ENCODE peak calls at places on chromosomes 13 and 19, in seven cellular contexts. Q is astrocyte, N is Peyer's patch, T is endothelial cell of umbilical vein, Y is hepatocyte, C is H1, Z is IMR-90. W is an unnamed sample.

GRCh38 chr19:43525836-43526771 is 897 bp downstream of the ETHE1 start:
- DNase-seq in Y (peak; percentile 44), C (peak; percentile 55), Q (no peak), T (peak; percentile 29), N (peak; percentile 67), Z (peak; percentile 9), W (no peak)

GRCh38 chr19:6118043-6118442 is 7.7 kb upstream of the RFX2 start:
- DNase-seq in Y (no peak), N (no peak), C (no peak), T (no peak), Q (no peak), Z (no peak), W (no peak)

GRCh38 chr19:13861714-13862531 is 15.0 kb upstream of the NANOS3 start:
- DNase-seq in N (peak; percentile 97), Q (peak; percentile 77), T (peak; percentile 93), C (peak; percentile 99), Z (peak; percentile 87), Y (peak; percentile 94), W (peak; percentile 90)

GRCh38 chr13:65843314-65843731 is 1386.8 kb downstream of the PCDH9 start:
- DNase-seq in Q (no peak), T (no peak), N (no peak), Z (no peak), C (no peak), Y (no peak), W (no peak)

GRCh38 chr13:27979001-27979643 is 9.4 kb downstream of the URAD start:
- DNase-seq in Q (no peak), Y (no peak), T (no peak), C (no peak), Z (no peak), N (peak; percentile 46), W (no peak)

GRCh38 chr19:54137913-54138776 is 583 bp downstream of the CNOT3 start:
- DNase-seq in N (no peak), Z (no peak), C (peak; percentile 67), T (no peak), Y (peak; percentile 50), Q (no peak), W (no peak)

GRCh38 chr13:19927117-19927734 is 31.3 kb upstream of the ZMYM2 start:
- DNase-seq in Y (peak; percentile 11), N (no peak), Z (peak; percentile 31), Q (peak; percentile 8), C (no peak), T (peak; percentile 59), W (no peak)

GRCh38 chr19:46787331-46788100 is 878 bp downstream of the SLC1A5 start:
- DNase-seq in Q (peak; percentile 42), Z (peak; percentile 63), C (peak; percentile 64), T (peak; percentile 64), N (peak; percentile 70), Y (peak; percentile 82), W (no peak)

GRCh38 chr19:14563989-14564650 is 7.7 kb downstream of the NDUFB7 start:
- DNase-seq in C (peak; percentile 89), Y (peak; percentile 23), T (no peak), N (no peak), Z (no peak), Q (no peak), W (no peak)

GRCh38 chr13:106471957-106472543 is 63.4 kb downstream of the EFNB2 start:
- DNase-seq in T (peak; percentile 77), Y (peak; percentile 94), Z (peak; percentile 91), C (peak; percentile 58), N (peak; percentile 83), Q (peak; percentile 93), W (no peak)

GRCh38 chr19:13195678-13196077 is 45.5 kb downstream of the IER2 start:
- DNase-seq in N (peak; percentile 92), T (no peak), Z (no peak), Q (no peak), C (peak; percentile 86), Y (peak; percentile 87), W (no peak)

GRCh38 chr19:47663911-47664771 is 49.1 kb upstream of the EHD2 start:
- DNase-seq in C (no peak), Y (peak; percentile 84), Q (peak; percentile 99), T (no peak), N (peak; percentile 82), Z (peak; percentile 99), W (no peak)

GRCh38 chr13:90448466-90449037 is 898.9 kb upstream of the MIR17HG start:
- DNase-seq in Y (no peak), Z (no peak), Q (peak; percentile 71), T (peak; percentile 32), C (no peak), N (no peak), W (no peak)

GRCh38 chr13:39536274-39536673 is 66.7 kb downstream of the LHFPL6 start:
- DNase-seq in N (no peak), Z (no peak), Q (no peak), C (no peak), Y (no peak), T (no peak), W (no peak)

GRCh38 chr19:33280351-33280921 is 21.9 kb downstream of the CEBPA start:
- DNase-seq in C (no peak), Q (no peak), Y (no peak), N (no peak), T (no peak), Z (no peak), W (no peak)

GRCh38 chr19:14114854-14115253 is 2.7 kb downstream of the PRKACA start:
- DNase-seq in Y (no peak), Q (no peak), T (no peak), C (peak; percentile 85), N (peak; percentile 78), Z (no peak), W (peak; percentile 23)

GRCh38 chr13:51240178-51240577 is 18.0 kb downstream of the FAM124A start:
- DNase-seq in N (no peak), Z (no peak), Y (no peak), Q (no peak), C (peak; percentile 4), T (no peak), W (no peak)

GRCh38 chr13:51243832-51244231 is 21.6 kb downstream of the FAM124A start:
- DNase-seq in Y (no peak), Q (no peak), Z (no peak), N (no peak), T (no peak), C (peak; percentile 72), W (no peak)

GRCh38 chr13:51240888-51241475 is 18.8 kb downstream of the FAM124A start:
- DNase-seq in Z (no peak), N (no peak), Y (no peak), Q (no peak), T (no peak), C (peak; percentile 41), W (no peak)

GRCh38 chr13:51243227-51243626 is 21.0 kb downstream of the FAM124A start:
- DNase-seq in N (no peak), Q (no peak), Y (no peak), Z (no peak), C (peak; percentile 51), T (no peak), W (no peak)

GRCh38 chr13:51241720-51242119 is 19.5 kb downstream of the FAM124A start:
- DNase-seq in Q (no peak), Z (no peak), C (peak; percentile 24), N (no peak), Y (no peak), T (no peak), W (no peak)
- H3K27ac ChIP-seq in Q (no peak overlapping the region), Z (no peak overlapping the region), C (no peak overlapping the region), N (no peak overlapping the region), Y (no peak overlapping the region), T (no peak overlapping the region), W (peak overlapping the region; percentile 52)

DNA sequence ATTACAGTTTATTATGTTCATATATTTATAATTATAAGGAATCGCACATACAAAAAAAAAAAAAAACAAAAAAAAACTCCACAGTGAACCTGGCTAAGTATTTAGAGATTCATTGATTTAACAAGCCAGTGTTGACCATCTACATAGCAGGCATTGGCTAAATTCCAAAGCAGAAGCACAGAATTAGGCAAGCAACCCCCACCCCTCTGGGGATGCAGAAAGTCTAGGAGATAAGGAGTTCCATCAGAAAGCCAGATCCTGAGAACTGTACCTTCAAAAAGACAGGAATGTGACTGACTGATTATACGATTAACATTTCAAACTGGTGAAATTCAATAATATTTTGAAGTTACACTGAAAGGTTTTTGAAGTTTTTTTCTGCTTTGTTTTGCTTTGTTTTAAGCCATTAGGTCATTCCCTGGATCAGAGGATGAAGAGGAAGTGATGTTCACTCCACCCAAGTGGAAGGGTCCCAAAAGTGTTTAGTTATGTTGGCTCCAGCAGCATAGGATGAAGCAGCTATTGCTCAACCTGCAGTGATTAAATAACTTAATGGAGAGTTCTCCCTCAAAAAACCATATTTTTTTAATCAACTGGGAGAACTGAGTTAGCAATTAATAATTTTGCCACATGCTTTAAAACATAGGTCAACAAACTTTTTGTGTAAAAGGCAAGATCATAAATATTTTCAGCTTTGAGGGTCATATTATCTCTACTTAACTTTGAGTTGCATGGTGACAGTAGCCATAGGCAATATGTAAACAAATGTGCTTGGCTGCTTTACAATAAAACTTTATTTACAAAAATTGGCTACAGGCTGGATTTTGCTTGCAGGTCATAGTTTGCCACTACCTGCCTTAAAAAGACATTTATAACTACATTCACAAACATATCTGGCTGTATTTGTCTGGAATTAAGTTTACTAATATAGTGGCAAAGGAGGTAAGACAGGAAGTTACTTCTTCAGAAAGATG is 49.6 kb downstream of the DOCK9 start:
- DNase-seq in Z (peak; percentile 58), C (no peak), T (peak; percentile 79), Q (peak; percentile 67), N (no peak), Y (no peak), W (no peak)
- H3K27ac ChIP-seq in Z (no peak overlapping the region), C (no peak overlapping the region), T (peak overlapping the region; percentile 59), Q (no peak overlapping the region), N (no peak overlapping the region), Y (no peak overlapping the region), W (no peak overlapping the region)

DNA sequence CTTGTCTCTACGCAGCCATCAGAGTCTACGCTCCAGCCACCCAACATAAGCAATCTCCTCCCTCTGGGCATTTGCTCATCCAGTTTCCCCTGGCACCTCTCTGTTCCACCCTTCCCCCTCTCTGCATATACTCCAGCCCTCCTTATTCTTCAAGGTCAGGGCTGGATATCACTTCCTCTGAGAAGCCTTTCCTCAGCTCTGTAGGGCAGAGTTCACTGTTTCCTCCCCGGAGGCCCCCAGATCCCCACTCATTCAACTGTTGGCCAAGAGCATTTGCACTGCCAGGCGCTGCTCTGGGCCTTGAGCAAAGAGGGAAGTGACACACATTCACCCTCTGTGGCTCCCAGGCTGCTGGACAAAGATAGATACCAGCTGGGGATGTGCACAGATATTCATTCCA is 3.3 kb downstream of the FCGRT start:
- DNase-seq in T (peak; percentile 50), Y (peak; percentile 64), N (peak; percentile 65), C (no peak), Z (no peak), Q (no peak), W (no peak)
- H3K27ac ChIP-seq in T (no peak overlapping the region), Y (peak overlapping the region; percentile 59), N (no peak overlapping the region), C (no peak overlapping the region), Z (no peak overlapping the region), Q (no peak overlapping the region), W (no peak overlapping the region)

DNA sequence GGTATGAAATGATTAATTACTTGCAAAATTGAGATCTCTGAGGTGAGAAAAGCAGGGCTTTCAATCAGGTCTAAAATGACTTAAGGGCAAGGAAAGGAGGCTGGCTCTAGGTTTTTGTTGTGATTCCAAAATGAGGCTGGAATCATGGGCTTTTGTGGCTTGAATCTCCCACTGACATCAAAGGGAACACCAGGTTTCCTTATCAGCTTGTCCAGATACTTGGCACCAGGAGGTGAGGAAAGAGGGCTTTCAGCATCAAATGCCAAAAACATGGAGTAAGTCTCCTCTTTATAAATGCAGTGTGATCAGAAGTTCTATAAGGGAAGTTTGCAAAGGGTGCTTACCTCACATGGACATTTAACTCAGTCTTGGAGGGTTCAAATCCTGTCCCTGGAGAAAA is 402.3 kb downstream of the NDFIP2 start:
- DNase-seq in Y (no peak), N (no peak), Q (no peak), Z (no peak), C (no peak), T (peak; percentile 8), W (no peak)
- H3K27ac ChIP-seq in Y (no peak overlapping the region), N (no peak overlapping the region), Q (no peak overlapping the region), Z (no peak overlapping the region), C (no peak overlapping the region), T (no peak overlapping the region), W (no peak overlapping the region)

GRCh38 chr13:99972190-99972731 is 694 bp upstream of the ZIC5 start:
- DNase-seq in Y (no peak), T (no peak), N (peak; percentile 15), C (no peak), Z (no peak), Q (no peak), W (no peak)
- H3K27ac ChIP-seq in Y (no peak overlapping the region), T (no peak overlapping the region), N (no peak overlapping the region), C (no peak overlapping the region), Z (no peak overlapping the region), Q (no peak overlapping the region), W (no peak overlapping the region)

W was measured in substantia nigra.